ENCODE peak calls at places on chromosomes 12 and 14, in seven cellular contexts. F, X, C, Q, V, J and K are unnamed samples.

GRCh38 chr14:88550078-88550477 is 4.7 kb downstream of the PTPN21 start:
- DNase-seq in F (no peak), X (no peak), C (no peak), Q (no peak), V (no peak), J (no peak), K (no peak)

GRCh38 chr12:12714276-12715001 is 2.7 kb upstream of the CDKN1B start:
- DNase-seq in F (peak), X (peak), C (peak), Q (no peak), V (no peak), J (peak), K (no peak)

GRCh38 chr12:40106655-40107054 is 774 bp upstream of the SLC2A13 start:
- DNase-seq in F (no peak), X (no peak), C (no peak), Q (no peak), V (no peak), J (peak), K (no peak)

GRCh38 chr14:42980419-42980818 is 1373.7 kb downstream of the LRFN5 start:
- DNase-seq in F (no peak), X (no peak), C (no peak), Q (no peak), V (no peak), J (no peak), K (no peak)

GRCh38 chr14:100267990-100268389 is 29.0 kb downstream of the YY1 start:
- DNase-seq in F (no peak), X (no peak), C (no peak), Q (no peak), V (no peak), J (no peak), K (no peak)

GRCh38 chr12:105205322-105206048 is 30.5 kb downstream of the APPL2 start:
- DNase-seq in F (no peak), X (no peak), C (no peak), Q (peak), V (no peak), J (no peak), K (no peak)

GRCh38 chr14:54901380-54902142 is 1.1 kb downstream of the GCH1 start:
- DNase-seq in F (no peak), X (peak), C (no peak), Q (no peak), V (no peak), J (no peak), K (no peak)

GRCh38 chr12:42963993-42964392 is 374.4 kb upstream of the PRICKLE1 start:
- DNase-seq in F (no peak), X (no peak), C (no peak), Q (no peak), V (no peak), J (no peak), K (no peak)

GRCh38 chr12:114895822-114896221 is 211.8 kb upstream of the TBX3 start:
- DNase-seq in F (no peak), X (no peak), C (no peak), Q (no peak), V (no peak), J (no peak), K (no peak)

GRCh38 chr14:87690076-87690661 is 302.8 kb downstream of the GALC start:
- DNase-seq in F (no peak), X (no peak), C (no peak), Q (no peak), V (no peak), J (no peak), K (no peak)

GRCh38 chr14:47919994-47920393 is 244.6 kb upstream of the MDGA2 start:
- DNase-seq in F (no peak), X (no peak), C (no peak), Q (no peak), V (no peak), J (no peak), K (no peak)

GRCh38 chr14:39025810-39026627 is 77.0 kb downstream of the SEC23A start:
- DNase-seq in F (no peak), X (no peak), C (no peak), Q (no peak), V (no peak), J (no peak), K (no peak)

GRCh38 chr12:32587536-32588346 is 91.4 kb upstream of the DNM1L start:
- DNase-seq in F (no peak), X (no peak), C (no peak), Q (no peak), V (no peak), J (no peak), K (no peak)

GRCh38 chr14:102182190-102182589 is 42.5 kb downstream of the WDR20 start:
- DNase-seq in F (no peak), X (no peak), C (no peak), Q (peak), V (no peak), J (no peak), K (peak)

GRCh38 chr14:65345264-65345663 is 67.3 kb upstream of the FUT8 start:
- DNase-seq in F (no peak), X (no peak), C (no peak), Q (no peak), V (no peak), J (no peak), K (no peak)

GRCh38 chr12:4250691-4251090 is 22.9 kb upstream of the CCND2 start:
- DNase-seq in F (no peak), X (no peak), C (no peak), Q (no peak), V (no peak), J (no peak), K (no peak)

GRCh38 chr12:84508325-84508861 is 404.2 kb downstream of the SLC6A15 start:
- DNase-seq in F (no peak), X (peak), C (no peak), Q (peak), V (no peak), J (peak), K (peak)

GRCh38 chr14:59511916-59512530 is 27.7 kb downstream of the JKAMP start:
- DNase-seq in F (no peak), X (no peak), C (no peak), Q (no peak), V (peak), J (peak), K (no peak)

GRCh38 chr12:52324068-52324444 is 2.9 kb upstream of the KRT83 start:
- DNase-seq in F (no peak), X (no peak), C (no peak), Q (no peak), V (no peak), J (no peak), K (no peak)

GRCh38 chr12:25065035-25065434 is 116.1 kb upstream of the BCAT1 start:
- DNase-seq in F (no peak), X (no peak), C (no peak), Q (no peak), V (no peak), J (no peak), K (no peak)

GRCh38 chr12:40015360-40015759 is 90.5 kb downstream of the SLC2A13 start:
- DNase-seq in F (no peak), X (no peak), C (no peak), Q (no peak), V (no peak), J (no peak), K (no peak)

GRCh38 chr14:45810152-45810872 is 557.3 kb upstream of the MIS18BP1 start:
- DNase-seq in F (no peak), X (no peak), C (no peak), Q (no peak), V (no peak), J (no peak), K (no peak)

GRCh38 chr14:105532735-105533141 is 6.4 kb downstream of the TMEM121 start:
- DNase-seq in F (no peak), X (no peak), C (no peak), Q (peak), V (no peak), J (no peak), K (peak)

GRCh38 chr14:75566321-75566720 is 12.1 kb upstream of the FLVCR2 start:
- DNase-seq in F (no peak), X (no peak), C (no peak), Q (peak), V (no peak), J (no peak), K (peak)

GRCh38 chr14:30078827-30079402 is 151.3 kb upstream of the PRKD1 start:
- DNase-seq in F (no peak), X (no peak), C (no peak), Q (no peak), V (no peak), J (no peak), K (no peak)

GRCh38 chr14:104659146-104659545 is 30.3 kb upstream of the INF2 start:
- DNase-seq in F (no peak), X (no peak), C (no peak), Q (no peak), V (no peak), J (no peak), K (no peak)

GRCh38 chr14:20684662-20685456 is 499 bp downstream of the RNASE4 start:
- DNase-seq in F (peak), X (peak), C (no peak), Q (peak), V (no peak), J (no peak), K (peak)

GRCh38 chr12:5716221-5716620 is 228.8 kb downstream of the ANO2 start:
- DNase-seq in F (no peak), X (peak), C (no peak), Q (peak), V (no peak), J (no peak), K (peak)

GRCh38 chr14:34064349-34064748 is 113.5 kb upstream of the EGLN3 start:
- DNase-seq in F (no peak), X (peak), C (no peak), Q (peak), V (no peak), J (no peak), K (peak)

GRCh38 chr12:46152456-46152855 is 116.4 kb downstream of the SLC38A1 start:
- DNase-seq in F (no peak), X (no peak), C (peak), Q (no peak), V (no peak), J (no peak), K (no peak)

GRCh38 chr12:7042847-7043246 is 17.7 kb upstream of the C1S start:
- DNase-seq in F (no peak), X (no peak), C (no peak), Q (peak), V (no peak), J (peak), K (peak)